ENCODE peak calls at places on chromosomes 3 and 15, in nine cellular contexts. R is heart left ventricle; M is HCT116; U is HL-60; E is caudate nucleus; H is vagina; F is testis; G is CD4-positive, alpha-beta T cell; B is IMR-90. C is an unnamed sample.

GRCh38 chr3:73520931-73521461 is 103.7 kb downstream of the PDZRN3 start:
- DNase-seq in R (peak; percentile 29), M (no peak), U (no peak), E (peak; percentile 62), H (peak; percentile 94), F (no peak), G (no peak), B (peak; percentile 16), C (peak; percentile 42)

GRCh38 chr15:64560998-64561397 is 100.6 kb downstream of the ZNF609 start:
- DNase-seq in R (no peak), M (no peak), U (no peak), E (no peak), H (no peak), F (no peak), G (no peak), B (no peak), C (no peak)

GRCh38 chr3:42533161-42533897 is 30.9 kb downstream of the VIPR1 start:
- DNase-seq in R (no peak), M (no peak), U (no peak), E (no peak), H (no peak), F (no peak), G (no peak), B (no peak), C (peak; percentile 7)

GRCh38 chr3:100226712-100227429 is 33.9 kb upstream of the TBC1D23 start:
- DNase-seq in R (no peak), M (no peak), U (no peak), E (no peak), H (no peak), F (no peak), G (no peak), B (peak; percentile 68), C (no peak)

GRCh38 chr3:89113344-89113743 is 5.9 kb downstream of the EPHA3 start:
- DNase-seq in R (no peak), M (no peak), U (no peak), E (no peak), H (no peak), F (no peak), G (no peak), B (no peak), C (no peak)

GRCh38 chr3:117184574-117184973 is 475.0 kb downstream of the TUSC7 start:
- DNase-seq in R (no peak), M (no peak), U (no peak), E (no peak), H (no peak), F (no peak), G (no peak), B (peak; percentile 80), C (no peak)

GRCh38 chr3:10374311-10374710 is 53.4 kb upstream of the SEC13 start:
- DNase-seq in R (no peak), M (no peak), U (no peak), E (peak; percentile 16), H (no peak), F (no peak), G (no peak), B (no peak), C (peak; percentile 18)

GRCh38 chr15:46280753-46281521 is 646.1 kb downstream of the SQOR start:
- DNase-seq in R (no peak), M (no peak), U (no peak), E (no peak), H (no peak), F (no peak), G (no peak), B (no peak), C (no peak)

GRCh38 chr15:93143186-93143585 is 54.2 kb upstream of the RGMA start:
- DNase-seq in R (no peak), M (no peak), U (no peak), E (no peak), H (no peak), F (no peak), G (no peak), B (no peak), C (no peak)

GRCh38 chr15:68228143-68228970 is 1.2 kb downstream of the CLN6 start:
- DNase-seq in R (no peak), M (no peak), U (peak; percentile 64), E (no peak), H (peak; percentile 82), F (no peak), G (no peak), B (no peak), C (no peak)

GRCh38 chr15:86653344-86654192 is 573.9 kb downstream of the AGBL1 start:
- DNase-seq in R (no peak), M (no peak), U (no peak), E (no peak), H (no peak), F (no peak), G (no peak), B (no peak), C (no peak)

GRCh38 chr3:27675287-27675686 is 46.8 kb downstream of the EOMES start:
- DNase-seq in R (no peak), M (no peak), U (no peak), E (no peak), H (no peak), F (no peak), G (no peak), B (peak; percentile 47), C (no peak)

DNA sequence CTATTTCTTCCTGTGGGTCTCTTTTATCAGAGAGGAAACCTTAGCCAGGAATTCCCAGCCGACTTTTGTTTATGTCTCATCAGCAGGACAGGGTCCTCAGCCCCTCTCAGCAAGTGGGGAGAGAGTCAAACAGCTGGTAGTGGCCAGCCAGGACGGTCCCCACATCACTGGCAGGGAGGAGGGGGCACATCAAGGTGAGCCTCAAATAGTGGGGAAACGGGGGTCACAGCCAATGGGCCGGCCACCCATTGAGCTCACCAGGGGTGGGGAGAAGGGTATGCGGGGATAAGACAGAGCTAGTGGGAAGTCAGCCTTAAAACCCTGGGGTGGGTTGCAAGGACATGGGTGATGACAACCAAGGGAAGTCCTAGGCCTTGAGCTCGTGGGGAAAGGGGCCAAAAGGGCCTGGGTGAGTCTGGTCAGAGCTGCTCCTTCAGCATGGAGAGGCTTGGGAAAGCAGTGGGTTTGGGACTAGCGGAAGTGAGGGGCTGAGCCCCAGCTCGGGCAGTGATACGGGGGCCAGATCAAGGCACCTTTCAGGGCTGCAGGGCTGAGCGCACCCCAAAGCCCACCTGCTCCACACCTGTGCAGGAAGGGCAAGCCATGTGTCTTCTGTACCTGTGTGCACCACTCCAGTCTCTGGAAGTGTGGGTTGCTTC is 29.3 kb upstream of the KLF13 start:
- DNase-seq in R (peak; percentile 9), M (no peak), U (no peak), E (no peak), H (peak; percentile 70), F (peak; percentile 10), G (no peak), B (no peak), C (no peak)
- H3K27ac ChIP-seq in R (no peak overlapping the region), M (no peak overlapping the region), U (no peak overlapping the region), E (peak overlapping the region; percentile 67), H (no peak overlapping the region), F (no peak overlapping the region), G (no peak overlapping the region), B (no peak overlapping the region), C (no peak overlapping the region)

GRCh38 chr3:195908439-195909293 is at the start of gene TNK2:
- DNase-seq in R (peak; percentile 38), M (no peak), U (no peak), E (no peak), H (no peak), F (no peak), G (peak; percentile 44), B (no peak), C (no peak)

GRCh38 chr3:195909294-195909644 is 918 bp upstream of the TNK2 start:
- DNase-seq in R (no peak), M (no peak), U (no peak), E (no peak), H (no peak), F (no peak), G (no peak), B (peak; percentile 27), C (no peak)

GRCh38 chr3:195907730-195908438 is 467 bp downstream of the TNK2 start:
- DNase-seq in R (no peak), M (no peak), U (peak; percentile 79), E (no peak), H (peak; percentile 88), F (peak; percentile 77), G (peak; percentile 53), B (no peak), C (peak; percentile 68)

GRCh38 chr3:195905970-195906864 is 2.1 kb downstream of the TNK2 start:
- DNase-seq in R (no peak), M (no peak), U (no peak), E (no peak), H (no peak), F (no peak), G (peak; percentile 28), B (peak; percentile 78), C (no peak)

GRCh38 chr3:195906865-195907729 is 1.3 kb downstream of the TNK2 start:
- DNase-seq in R (no peak), M (no peak), U (peak; percentile 61), E (no peak), H (peak; percentile 88), F (no peak), G (peak; percentile 66), B (peak; percentile 19), C (peak; percentile 81)
- H3K27ac ChIP-seq in R (no peak overlapping the region), M (no peak overlapping the region), U (peak overlapping the region; percentile 91), E (peak overlapping the region; percentile 17), H (peak overlapping the region; percentile 67), F (no peak overlapping the region), G (peak overlapping the region; percentile 98), B (no peak overlapping the region), C (peak overlapping the region; percentile 54)

DNA sequence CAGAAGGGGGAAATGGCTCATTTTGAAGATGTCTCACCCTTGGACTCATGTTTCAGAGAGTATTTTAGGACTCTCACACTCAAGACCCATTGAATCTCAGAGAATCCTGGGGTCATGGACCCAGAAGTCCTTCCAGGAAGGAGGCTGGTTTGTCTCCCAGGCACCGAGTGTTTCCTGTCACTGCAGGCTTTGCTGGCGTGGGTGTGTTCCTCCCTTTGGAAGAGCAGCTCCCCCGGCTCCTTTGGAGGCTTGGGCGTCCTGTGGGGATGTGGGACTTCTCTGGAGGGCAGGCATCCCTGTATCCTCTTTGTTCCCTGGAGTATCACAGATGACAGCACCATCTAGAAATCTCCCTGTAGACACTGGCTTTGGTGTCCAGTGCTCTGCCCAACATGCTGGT is 40.0 kb downstream of the DNAH1 start:
- DNase-seq in R (no peak), M (no peak), U (no peak), E (no peak), H (no peak), F (no peak), G (no peak), B (no peak), C (no peak)
- H3K27ac ChIP-seq in R (no peak overlapping the region), M (no peak overlapping the region), U (no peak overlapping the region), E (no peak overlapping the region), H (no peak overlapping the region), F (no peak overlapping the region), G (no peak overlapping the region), B (no peak overlapping the region), C (no peak overlapping the region)

DNA sequence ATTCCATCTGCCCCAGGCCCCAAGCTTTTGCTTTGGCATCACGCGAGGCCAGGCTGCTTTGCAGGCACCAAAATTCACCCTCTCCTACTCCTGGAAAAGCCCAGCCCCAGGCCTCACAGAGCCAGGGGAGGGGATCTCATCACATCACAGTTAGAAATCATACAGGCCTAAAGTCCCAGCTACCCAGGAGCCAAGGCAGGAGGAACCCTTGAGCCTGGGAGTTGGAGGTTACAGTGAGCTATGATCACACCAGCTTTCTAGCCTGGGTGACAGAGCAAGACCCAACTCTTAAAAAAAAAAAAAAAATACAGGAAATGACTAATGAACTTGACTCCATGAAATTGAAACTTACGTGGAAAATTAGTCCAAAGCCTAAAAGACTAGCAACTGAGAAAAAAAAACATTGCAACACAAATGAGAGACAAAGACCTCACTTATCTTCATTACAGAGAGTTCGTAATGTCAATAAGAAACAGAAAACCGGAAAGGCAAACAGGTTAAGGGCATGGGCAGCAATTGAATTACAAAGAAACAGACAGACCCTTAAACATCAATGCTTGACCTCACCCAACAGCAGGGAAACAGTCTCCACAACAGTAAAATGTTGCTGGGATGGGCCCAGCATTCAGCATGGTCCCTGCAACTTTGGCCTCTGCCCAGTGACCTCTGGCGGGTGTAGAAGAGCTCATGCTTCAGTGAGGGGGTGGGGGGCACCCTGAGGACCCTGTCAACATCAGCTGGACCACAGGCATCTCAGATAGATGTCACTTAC is 151.5 kb downstream of the LRRK1 start:
- DNase-seq in R (no peak), M (no peak), U (no peak), E (no peak), H (no peak), F (no peak), G (no peak), B (peak; percentile 89), C (no peak)
- H3K27ac ChIP-seq in R (peak overlapping the region; percentile 70), M (no peak overlapping the region), U (no peak overlapping the region), E (no peak overlapping the region), H (peak overlapping the region; percentile 66), F (no peak overlapping the region), G (no peak overlapping the region), B (peak overlapping the region; percentile 94), C (peak overlapping the region; percentile 64)